ENCODE peak calls at places on chromosomes 13 and 19, in five cellular contexts. C is tibial artery; Q is WTC11; X is MCF 10A; P is CD4-positive, alpha-beta T cell. K is an unnamed sample.

GRCh38 chr19:55070755-55071502 is 4.7 kb upstream of the EPS8L1 start:
- DNase-seq in C (no peak), Q (no peak), X (peak; percentile 98), P (no peak), K (peak; percentile 88)

GRCh38 chr13:38538412-38538811 is 148.5 kb upstream of the FREM2 start:
- DNase-seq in C (no peak), Q (no peak), X (no peak), P (no peak), K (no peak)

GRCh38 chr13:91020635-91021034 is 326.9 kb upstream of the MIR17HG start:
- DNase-seq in C (no peak), Q (no peak), X (no peak), P (no peak), K (no peak)

GRCh38 chr19:9060559-9061340 is 26.1 kb upstream of the OR1M1 start:
- DNase-seq in C (no peak), Q (no peak), X (no peak), P (no peak), K (no peak)

GRCh38 chr13:99314640-99315176 is 7.5 kb upstream of the GPR183 start:
- DNase-seq in C (no peak), Q (no peak), X (no peak), P (no peak), K (no peak)

GRCh38 chr13:76398426-76398825 is 487.8 kb downstream of the KCTD12 start:
- DNase-seq in C (no peak), Q (no peak), X (peak; percentile 45), P (no peak), K (no peak)

GRCh38 chr13:100666124-100666523 is 8.5 kb downstream of the TMTC4 start:
- DNase-seq in C (no peak), Q (no peak), X (no peak), P (no peak), K (no peak)

GRCh38 chr13:109509154-109509905 is 277.1 kb downstream of the IRS2 start:
- DNase-seq in C (no peak), Q (no peak), X (peak; percentile 20), P (no peak), K (peak; percentile 60)

GRCh38 chr13:100547805-100548204 is 40.8 kb downstream of the GGACT start:
- DNase-seq in C (peak; percentile 68), Q (no peak), X (peak; percentile 64), P (no peak), K (peak; percentile 48)

GRCh38 chr19:42542791-42543190 is 14.5 kb upstream of the CEACAM1 start:
- DNase-seq in C (no peak), Q (no peak), X (no peak), P (no peak), K (no peak)

GRCh38 chr13:29704648-29705047 is 109.2 kb upstream of the SLC7A1 start:
- DNase-seq in C (no peak), Q (no peak), X (no peak), P (no peak), K (no peak)

GRCh38 chr13:18960637-18961227 is 220.9 kb downstream of the TUBA3C start:
- DNase-seq in C (no peak), Q (no peak), X (no peak), P (no peak), K (no peak)

GRCh38 chr13:111636804-111637203 is 316.4 kb downstream of the TEX29 start:
- DNase-seq in C (no peak), Q (no peak), X (no peak), P (no peak), K (no peak)

GRCh38 chr19:518292-519231 is 11.3 kb downstream of the TPGS1 start:
- DNase-seq in C (no peak), Q (peak; percentile 79), X (no peak), P (peak; percentile 56), K (no peak)

GRCh38 chr13:68056816-68057710 is 826.9 kb upstream of the PCDH9 start:
- DNase-seq in C (no peak), Q (no peak), X (peak; percentile 95), P (no peak), K (peak; percentile 72)

GRCh38 chr13:111322916-111323331 is 2.5 kb downstream of the TEX29 start:
- DNase-seq in C (peak; percentile 57), Q (no peak), X (no peak), P (no peak), K (no peak)

GRCh38 chr19:6062274-6062673 is 48.0 kb downstream of the RFX2 start:
- DNase-seq in C (peak; percentile 79), Q (no peak), X (no peak), P (no peak), K (no peak)

GRCh38 chr13:41905600-41906254 is 55.2 kb downstream of the VWA8 start:
- DNase-seq in C (no peak), Q (no peak), X (peak; percentile 65), P (no peak), K (peak; percentile 45)

GRCh38 chr19:43570174-43570791 is 5.0 kb downstream of the XRCC1 start:
- DNase-seq in C (no peak), Q (no peak), X (peak; percentile 36), P (no peak), K (peak; percentile 87)

GRCh38 chr13:48096670-48097069 is 1.8 kb upstream of the MED4 start:
- DNase-seq in C (no peak), Q (no peak), X (no peak), P (no peak), K (no peak)

GRCh38 chr13:112229992-112230872 is 145.9 kb upstream of the SPACA7 start:
- DNase-seq in C (peak; percentile 16), Q (no peak), X (no peak), P (no peak), K (no peak)

GRCh38 chr13:101417043-101417406 is 717 bp upstream of the NALCN start:
- DNase-seq in C (no peak), Q (no peak), X (peak; percentile 89), P (no peak), K (peak; percentile 87)

GRCh38 chr19:46179076-46179740 is 31.2 kb downstream of the IGFL2 start:
- DNase-seq in C (peak; percentile 20), Q (no peak), X (no peak), P (no peak), K (no peak)

GRCh38 chr13:44300895-44301638 is 72.6 kb upstream of the SERP2 start:
- DNase-seq in C (peak; percentile 77), Q (no peak), X (peak; percentile 98), P (no peak), K (peak; percentile 92)

GRCh38 chr19:5595129-5595528 is 27.4 kb upstream of the TINCR start:
- DNase-seq in C (no peak), Q (no peak), X (no peak), P (no peak), K (no peak)

GRCh38 chr13:44969858-44970484 is 19.3 kb downstream of the NUFIP1 start:
- DNase-seq in C (no peak), Q (no peak), X (peak; percentile 66), P (no peak), K (peak; percentile 28)

GRCh38 chr19:55255618-55256423 is 3.0 kb downstream of the PPP6R1 start:
- DNase-seq in C (no peak), Q (no peak), X (peak; percentile 20), P (no peak), K (peak; percentile 69)

GRCh38 chr19:11338569-11339253 is 746 bp downstream of the RAB3D start:
- DNase-seq in C (no peak), Q (no peak), X (peak; percentile 76), P (no peak), K (no peak)

GRCh38 chr13:113741101-113741731 is 17.8 kb upstream of the TMEM255B start:
- DNase-seq in C (no peak), Q (no peak), X (no peak), P (no peak), K (no peak)

GRCh38 chr19:2048104-2048958 is 2.7 kb downstream of the MKNK2 start:
- DNase-seq in C (no peak), Q (no peak), X (no peak), P (no peak), K (no peak)

GRCh38 chr19:33176670-33177416 is 17.3 kb upstream of the LRP3 start:
- DNase-seq in C (peak; percentile 98), Q (peak; percentile 97), X (peak; percentile 99), P (peak; percentile 98), K (peak; percentile 98)
- TF ChIP-seq CTCF in C (peak; percentile 26), Q (no peak), X (no peak), P (no peak), K (no peak)

GRCh38 chr19:50890422-50891252 is 17.4 kb downstream of the KLK2 start:
- DNase-seq in C (no peak), Q (no peak), X (no peak), P (no peak), K (peak; percentile 78)

GRCh38 chr19:50894478-50895356 is 16.5 kb downstream of the KLK4 start:
- DNase-seq in C (peak; percentile 10), Q (no peak), X (no peak), P (no peak), K (no peak)

GRCh38 chr19:50896591-50897190 is 14.5 kb downstream of the KLK4 start:
- DNase-seq in C (peak; percentile 58), Q (no peak), X (peak; percentile 38), P (no peak), K (peak; percentile 98)

GRCh38 chr19:50891253-50891625 is 18.0 kb downstream of the KLK2 start:
- DNase-seq in C (no peak), Q (no peak), X (no peak), P (no peak), K (no peak)

GRCh38 chr19:50893047-50893737 is 18.0 kb downstream of the KLK4 start:
- DNase-seq in C (no peak), Q (peak; percentile 63), X (no peak), P (no peak), K (no peak)
- TF ChIP-seq CTCF in C (no peak), Q (peak; percentile 43), X (no peak), P (no peak), K (peak; percentile 1)

GRCh38 chr19:18265611-18265981 is 8.7 kb downstream of the IQCN start:
- DNase-seq in C (no peak), Q (no peak), X (no peak), P (no peak), K (no peak)

GRCh38 chr19:18262917-18263316 is 11.3 kb downstream of the IQCN start:
- DNase-seq in C (no peak), Q (no peak), X (no peak), P (no peak), K (no peak)

GRCh38 chr19:18264428-18264827 is 9.8 kb downstream of the IQCN start:
- DNase-seq in C (no peak), Q (no peak), X (no peak), P (no peak), K (no peak)

GRCh38 chr19:18264956-18265610 is 9.2 kb downstream of the IQCN start:
- DNase-seq in C (no peak), Q (no peak), X (no peak), P (no peak), K (no peak)

GRCh38 chr19:18263324-18264215 is 10.7 kb downstream of the IQCN start:
- DNase-seq in C (no peak), Q (no peak), X (no peak), P (no peak), K (no peak)
- TF ChIP-seq CTCF in C (no peak), Q (no peak), X (no peak), P (no peak), K (no peak)

GRCh38 chr13:40152145-40152544 is 496.7 kb downstream of the COG6 start:
- DNase-seq in C (no peak), Q (no peak), X (peak; percentile 94), P (no peak), K (peak; percentile 83)
- TF ChIP-seq CTCF in C (no peak), Q (no peak), X (peak; percentile 8), P (no peak), K (no peak)

DNA sequence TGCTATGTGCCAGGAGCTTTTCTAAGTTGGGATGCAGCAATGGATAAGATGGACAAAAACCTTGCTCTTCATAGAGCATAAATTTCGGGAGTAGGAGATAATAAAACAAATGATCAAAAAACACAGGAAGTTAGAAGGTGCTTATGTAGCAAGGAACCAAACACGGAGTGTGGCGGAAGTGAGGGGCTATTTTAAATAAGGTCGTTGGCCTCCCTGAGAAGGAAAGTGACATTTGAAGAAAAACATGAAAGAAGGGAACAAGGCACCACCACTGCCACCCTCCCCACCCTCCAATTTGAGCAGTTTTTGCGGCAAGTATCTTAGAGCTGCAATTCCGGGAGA is 3.2 kb upstream of the GSX1 start:
- DNase-seq in C (no peak), Q (no peak), X (no peak), P (no peak), K (no peak)
- TF ChIP-seq CTCF in C (no peak), Q (no peak), X (no peak), P (no peak), K (no peak)